ENCODE peak calls at places on chromosomes 3 and 15, in eight cellular contexts. T is stimulated activated CD4-positive, alpha-beta T cell treated with anti-CD3 and anti-CD28 coated beads, Interleukin-4, amount 100 ng/mL, for 48 hours; Z is type B pancreatic cell; Y is upper lobe of right lung; H is activated CD8-positive, alpha-beta memory T cell treated with anti-CD3 and anti-CD28 coated beads for 48 hours; P is MCF 10A; L is fibroblast of the conjunctiva; S is NCI-H1105. R is an unnamed sample.

GRCh38 chr3:187719628-187720336 is 17.4 kb upstream of the RTP2 start:
- DNase-seq in Z (no peak), T (no peak), Y (no peak), P (no peak), H (no peak), L (no peak), S (peak; percentile 40), R (no peak)

GRCh38 chr3:111541911-111542483 is at the start of gene CD96:
- DNase-seq in L (peak; percentile 8), P (no peak), Y (no peak), Z (no peak), H (no peak), S (no peak), T (peak; percentile 32), R (no peak)

GRCh38 chr3:111761309-111761795 is 97.7 kb upstream of the PHLDB2 start:
- DNase-seq in H (peak; percentile 2), Y (no peak), Z (no peak), L (peak; percentile 79), T (no peak), P (peak; percentile 73), S (no peak), R (peak; percentile 73)

GRCh38 chr3:120416868-120417267 is 33.9 kb downstream of the FSTL1 start:
- DNase-seq in L (no peak), Y (no peak), Z (no peak), S (no peak), H (no peak), P (no peak), T (no peak), R (no peak)

GRCh38 chr3:150349314-150350097 is 58.6 kb upstream of the TSC22D2 start:
- DNase-seq in Y (peak; percentile 66), P (no peak), T (no peak), L (no peak), Z (no peak), H (no peak), S (no peak), R (peak; percentile 67)

GRCh38 chr3:9414822-9415221 is 17.4 kb downstream of the SETD5 start:
- DNase-seq in S (no peak), H (no peak), Y (no peak), L (no peak), P (no peak), Z (no peak), T (no peak), R (no peak)

GRCh38 chr3:177197041-177197933 is at the start of gene TBL1XR1:
- DNase-seq in Y (peak; percentile 94), S (peak; percentile 96), L (peak; percentile 93), T (peak; percentile 61), Z (peak; percentile 93), P (peak; percentile 95), H (peak; percentile 53), R (peak; percentile 96)

GRCh38 chr15:61130945-61131597 is 98.0 kb downstream of the RORA start:
- DNase-seq in L (no peak), T (no peak), Y (no peak), Z (no peak), S (no peak), P (no peak), H (no peak), R (no peak)

GRCh38 chr3:190548031-190548656 is 34.3 kb downstream of the IL1RAP start:
- DNase-seq in Z (no peak), T (no peak), L (no peak), Y (no peak), S (no peak), P (no peak), H (no peak), R (no peak)

GRCh38 chr3:194031867-194032635 is 103.9 kb upstream of the HES1 start:
- DNase-seq in P (peak; percentile 11), H (no peak), Z (no peak), Y (no peak), L (no peak), S (no peak), T (no peak), R (peak; percentile 86)

GRCh38 chr3:117964814-117965213 is 1069.8 kb downstream of the IGSF11 start:
- DNase-seq in S (no peak), L (no peak), H (no peak), Z (no peak), Y (no peak), P (no peak), T (no peak), R (no peak)

GRCh38 chr3:23389089-23389488 is 186.0 kb downstream of the UBE2E2 start:
- DNase-seq in Y (no peak), P (no peak), Z (no peak), H (no peak), T (no peak), L (no peak), S (no peak), R (no peak)

R was measured in PC-9.